ENCODE peak calls at places on chromosomes 3 and 15, in nine cellular contexts. One of them, this sample, is unnamed.

GRCh38 chr15:85581495-85581894 is 201.1 kb downstream of the AKAP13 start:
- DNase-seq in HCT116: no peak
- DNase-seq in right lobe of liver: peak; percentile 61
- DNase-seq in mesendoderm: no peak
- DNase-seq in activated T-cell treated with anti-CD3 and anti-CD28 coated beads for 24 hours: no peak
- DNase-seq in A549: no peak
- DNase-seq in amniotic epithelial cell: no peak
- DNase-seq in activated naive CD4-positive, alpha-beta T cell: no peak
- DNase-seq in M059J: no peak
- DNase-seq in this sample: no peak

GRCh38 chr3:80668600-80669281 is 900.9 kb upstream of the ROBO1 start:
- DNase-seq in A549: no peak
- DNase-seq in M059J: no peak
- DNase-seq in right lobe of liver: no peak
- DNase-seq in mesendoderm: no peak
- DNase-seq in activated T-cell treated with anti-CD3 and anti-CD28 coated beads for 24 hours: no peak
- DNase-seq in activated naive CD4-positive, alpha-beta T cell: no peak
- DNase-seq in HCT116: no peak
- DNase-seq in amniotic epithelial cell: no peak
- DNase-seq in this sample: no peak

GRCh38 chr3:71063768-71064287 is 519.7 kb downstream of the FOXP1 start:
- DNase-seq in M059J: peak; percentile 50
- DNase-seq in activated naive CD4-positive, alpha-beta T cell: no peak
- DNase-seq in HCT116: no peak
- DNase-seq in activated T-cell treated with anti-CD3 and anti-CD28 coated beads for 24 hours: no peak
- DNase-seq in A549: no peak
- DNase-seq in amniotic epithelial cell: peak; percentile 44
- DNase-seq in mesendoderm: peak; percentile 66
- DNase-seq in right lobe of liver: no peak
- DNase-seq in this sample: peak; percentile 74

GRCh38 chr3:178036745-178037144 is 499.5 kb upstream of the KCNMB2 start:
- DNase-seq in activated T-cell treated with anti-CD3 and anti-CD28 coated beads for 24 hours: no peak
- DNase-seq in amniotic epithelial cell: peak; percentile 40
- DNase-seq in mesendoderm: no peak
- DNase-seq in activated naive CD4-positive, alpha-beta T cell: no peak
- DNase-seq in A549: no peak
- DNase-seq in right lobe of liver: no peak
- DNase-seq in HCT116: no peak
- DNase-seq in M059J: no peak
- DNase-seq in this sample: no peak

GRCh38 chr15:43550527-43551363 is 33.3 kb downstream of the MAP1A start:
- DNase-seq in mesendoderm: no peak
- DNase-seq in activated T-cell treated with anti-CD3 and anti-CD28 coated beads for 24 hours: no peak
- DNase-seq in activated naive CD4-positive, alpha-beta T cell: no peak
- DNase-seq in right lobe of liver: no peak
- DNase-seq in amniotic epithelial cell: peak; percentile 24
- DNase-seq in M059J: peak; percentile 9
- DNase-seq in HCT116: no peak
- DNase-seq in A549: no peak
- DNase-seq in this sample: peak; percentile 50

GRCh38 chr3:181859518-181859917 is 147.8 kb downstream of the SOX2 start:
- DNase-seq in HCT116: no peak
- DNase-seq in amniotic epithelial cell: no peak
- DNase-seq in A549: no peak
- DNase-seq in right lobe of liver: no peak
- DNase-seq in activated T-cell treated with anti-CD3 and anti-CD28 coated beads for 24 hours: no peak
- DNase-seq in activated naive CD4-positive, alpha-beta T cell: no peak
- DNase-seq in M059J: no peak
- DNase-seq in mesendoderm: peak; percentile 66
- DNase-seq in this sample: no peak

GRCh38 chr15:40959331-40960141 is 6.3 kb downstream of the CHAC1 start:
- DNase-seq in A549: no peak
- DNase-seq in mesendoderm: peak; percentile 72
- DNase-seq in activated naive CD4-positive, alpha-beta T cell: no peak
- DNase-seq in HCT116: no peak
- DNase-seq in M059J: no peak
- DNase-seq in amniotic epithelial cell: no peak
- DNase-seq in right lobe of liver: no peak
- DNase-seq in activated T-cell treated with anti-CD3 and anti-CD28 coated beads for 24 hours: no peak
- DNase-seq in this sample: no peak

GRCh38 chr15:52540374-52541012 is 11.8 kb upstream of the MYO5A start:
- DNase-seq in A549: no peak
- DNase-seq in right lobe of liver: peak; percentile 60
- DNase-seq in activated T-cell treated with anti-CD3 and anti-CD28 coated beads for 24 hours: no peak
- DNase-seq in amniotic epithelial cell: no peak
- DNase-seq in M059J: peak; percentile 19
- DNase-seq in HCT116: no peak
- DNase-seq in activated naive CD4-positive, alpha-beta T cell: no peak
- DNase-seq in mesendoderm: no peak
- DNase-seq in this sample: no peak

GRCh38 chr3:146157325-146158060 is 3.5 kb downstream of the PLOD2 start:
- DNase-seq in M059J: no peak
- DNase-seq in activated naive CD4-positive, alpha-beta T cell: no peak
- DNase-seq in HCT116: no peak
- DNase-seq in A549: no peak
- DNase-seq in activated T-cell treated with anti-CD3 and anti-CD28 coated beads for 24 hours: no peak
- DNase-seq in amniotic epithelial cell: no peak
- DNase-seq in mesendoderm: no peak
- DNase-seq in right lobe of liver: no peak
- DNase-seq in this sample: no peak